ENCODE peak calls at places on chromosomes 1 and 21, in seven cellular contexts. H, G, U, A, S, J and D are unnamed samples.

GRCh38 chr1:204344665-204345064 is 15.1 kb downstream of the PLEKHA6 start:
- DNase-seq in H (no peak), G (no peak), U (no peak), A (no peak), S (no peak), J (no peak), D (peak)

GRCh38 chr1:26772687-26773086 is 15.1 kb upstream of the PIGV start:
- DNase-seq in H (no peak), G (peak), U (no peak), A (no peak), S (no peak), J (no peak), D (no peak)

GRCh38 chr1:26126321-26127084 is 14.9 kb downstream of the PDIK1L start:
- DNase-seq in H (peak), G (no peak), U (peak), A (peak), S (no peak), J (no peak), D (no peak)

GRCh38 chr1:171965802-171966201 is 124.5 kb downstream of the DNM3 start:
- DNase-seq in H (no peak), G (peak), U (no peak), A (no peak), S (no peak), J (no peak), D (no peak)

GRCh38 chr1:8420318-8420717 is 102.4 kb downstream of the SLC45A1 start:
- DNase-seq in H (no peak), G (no peak), U (no peak), A (no peak), S (no peak), J (no peak), D (no peak)

GRCh38 chr1:226489718-226490440 is 58.7 kb upstream of the STUM start:
- DNase-seq in H (no peak), G (no peak), U (no peak), A (no peak), S (no peak), J (no peak), D (no peak)

GRCh38 chr1:241456743-241457142 is 62.8 kb downstream of the FH start:
- DNase-seq in H (no peak), G (no peak), U (no peak), A (no peak), S (no peak), J (no peak), D (no peak)

GRCh38 chr1:170929412-170929834 is 5.9 kb upstream of the MROH9 start:
- DNase-seq in H (no peak), G (peak), U (no peak), A (no peak), S (no peak), J (no peak), D (no peak)

GRCh38 chr1:231603598-231604275 is 22.9 kb upstream of the DISC1 start:
- DNase-seq in H (peak), G (peak), U (peak), A (no peak), S (no peak), J (no peak), D (no peak)

GRCh38 chr1:61011514-61012263 is 70.7 kb upstream of the NFIA start:
- DNase-seq in H (no peak), G (no peak), U (no peak), A (no peak), S (no peak), J (no peak), D (peak)

GRCh38 chr1:168391759-168392681 is 111.3 kb downstream of the TBX19 start:
- DNase-seq in H (no peak), G (no peak), U (no peak), A (no peak), S (peak), J (no peak), D (no peak)

GRCh38 chr1:6105218-6105679 is 59.6 kb downstream of the KCNAB2 start:
- DNase-seq in H (no peak), G (no peak), U (no peak), A (no peak), S (no peak), J (no peak), D (no peak)

GRCh38 chr1:40766017-40766416 is 17.6 kb upstream of the KCNQ4 start:
- DNase-seq in H (no peak), G (peak), U (no peak), A (no peak), S (no peak), J (no peak), D (no peak)

GRCh38 chr1:168887381-168887780 is 158.4 kb upstream of the DPT start:
- DNase-seq in H (no peak), G (no peak), U (no peak), A (no peak), S (no peak), J (no peak), D (no peak)

GRCh38 chr21:14741237-14741636 is 195.1 kb upstream of the SAMSN1 start:
- DNase-seq in H (no peak), G (no peak), U (no peak), A (no peak), S (no peak), J (no peak), D (no peak)

GRCh38 chr1:24914226-24915069 is 15.6 kb downstream of the RUNX3 start:
- DNase-seq in H (no peak), G (peak), U (no peak), A (no peak), S (no peak), J (no peak), D (no peak)

GRCh38 chr1:230163205-230163604 is 96.2 kb downstream of the GALNT2 start:
- DNase-seq in H (no peak), G (peak), U (no peak), A (no peak), S (no peak), J (no peak), D (peak)

GRCh38 chr1:46174448-46175231 is at the start of gene TSPAN1:
- DNase-seq in H (no peak), G (peak), U (no peak), A (no peak), S (no peak), J (no peak), D (peak)

GRCh38 chr21:29185172-29185571 is 54.7 kb downstream of the MAP3K7CL start:
- DNase-seq in H (no peak), G (no peak), U (no peak), A (no peak), S (no peak), J (no peak), D (no peak)

GRCh38 chr1:55604194-55604593 is 389.0 kb upstream of the USP24 start:
- DNase-seq in H (no peak), G (no peak), U (no peak), A (no peak), S (peak), J (no peak), D (no peak)